ENCODE peak calls at places on chromosomes 4 and X, in four cellular contexts. One of them, this sample, is unnamed.

GRCh38 chrX:42944381-42944998 is 166.5 kb upstream of the PPP1R2C start:
- DNase-seq in SK-N-SH: no peak
- DNase-seq in HCT116: no peak
- DNase-seq in K562: no peak
- DNase-seq in this sample: no peak

GRCh38 chr4:119564106-119564505 is 64.5 kb downstream of the PDE5A start:
- DNase-seq in SK-N-SH: no peak
- DNase-seq in K562: no peak
- DNase-seq in HCT116: no peak
- DNase-seq in this sample: no peak

GRCh38 chrX:42129022-42129421 is 205.7 kb upstream of the CASK start:
- DNase-seq in SK-N-SH: no peak
- DNase-seq in HCT116: no peak
- DNase-seq in K562: no peak
- DNase-seq in this sample: no peak

GRCh38 chr4:19358015-19358414 is 893.7 kb upstream of the SLIT2 start:
- DNase-seq in SK-N-SH: no peak
- DNase-seq in K562: no peak
- DNase-seq in HCT116: no peak
- DNase-seq in this sample: no peak

GRCh38 chr4:70802923-70803605 is 36.6 kb downstream of the GRSF1 start:
- DNase-seq in SK-N-SH: no peak
- DNase-seq in K562: no peak
- DNase-seq in HCT116: no peak
- DNase-seq in this sample: no peak

GRCh38 chr4:56480691-56481090 is 13.3 kb downstream of the SRP72 start:
- DNase-seq in SK-N-SH: no peak
- DNase-seq in K562: no peak
- DNase-seq in HCT116: no peak
- DNase-seq in this sample: no peak

GRCh38 chr4:27090406-27090805 is 229.8 kb downstream of the STIM2 start:
- DNase-seq in HCT116: no peak
- DNase-seq in SK-N-SH: no peak
- DNase-seq in K562: no peak
- DNase-seq in this sample: no peak

GRCh38 chr4:153204247-153205027 is at the start of gene TRIM2:
- DNase-seq in HCT116: peak; percentile 86
- DNase-seq in SK-N-SH: no peak
- DNase-seq in K562: peak; percentile 66
- DNase-seq in this sample: no peak

GRCh38 chr4:120673696-120674095 is 248.8 kb downstream of the PRDM5 start:
- DNase-seq in SK-N-SH: no peak
- DNase-seq in HCT116: no peak
- DNase-seq in K562: no peak
- DNase-seq in this sample: no peak

GRCh38 chr4:66275381-66276060 is 605.2 kb upstream of the EPHA5 start:
- DNase-seq in SK-N-SH: no peak
- DNase-seq in HCT116: no peak
- DNase-seq in K562: no peak
- DNase-seq in this sample: no peak

GRCh38 chr4:25030283-25031076 is at the start of gene LGI2:
- DNase-seq in HCT116: no peak
- DNase-seq in SK-N-SH: peak; percentile 79
- DNase-seq in K562: peak; percentile 30
- DNase-seq in this sample: no peak

GRCh38 chr4:94540476-94540875 is 88.7 kb downstream of the PDLIM5 start:
- DNase-seq in HCT116: no peak
- DNase-seq in SK-N-SH: no peak
- DNase-seq in K562: no peak
- DNase-seq in this sample: no peak

GRCh38 chr4:40718571-40718970 is 31.2 kb upstream of the NSUN7 start:
- DNase-seq in K562: no peak
- DNase-seq in HCT116: no peak
- DNase-seq in SK-N-SH: no peak
- DNase-seq in this sample: no peak

GRCh38 chrX:81354954-81355353 is 153.1 kb downstream of the SH3BGRL start:
- DNase-seq in K562: no peak
- DNase-seq in HCT116: no peak
- DNase-seq in SK-N-SH: no peak
- DNase-seq in this sample: no peak

GRCh38 chr4:142267101-142267500 is 579.0 kb downstream of the INPP4B start:
- DNase-seq in K562: no peak
- DNase-seq in HCT116: no peak
- DNase-seq in SK-N-SH: no peak
- DNase-seq in this sample: no peak
- H3K4me1 ChIP-seq in K562: no peaks in the 10 kb centered on the region
- H3K4me1 ChIP-seq in HCT116: peaks cover 28% of the 10 kb centered on the region
- H3K4me1 ChIP-seq in SK-N-SH: no peaks in the 10 kb centered on the region
- H3K4me1 ChIP-seq in this sample: peaks cover 9% of the 10 kb centered on the region

DNA sequence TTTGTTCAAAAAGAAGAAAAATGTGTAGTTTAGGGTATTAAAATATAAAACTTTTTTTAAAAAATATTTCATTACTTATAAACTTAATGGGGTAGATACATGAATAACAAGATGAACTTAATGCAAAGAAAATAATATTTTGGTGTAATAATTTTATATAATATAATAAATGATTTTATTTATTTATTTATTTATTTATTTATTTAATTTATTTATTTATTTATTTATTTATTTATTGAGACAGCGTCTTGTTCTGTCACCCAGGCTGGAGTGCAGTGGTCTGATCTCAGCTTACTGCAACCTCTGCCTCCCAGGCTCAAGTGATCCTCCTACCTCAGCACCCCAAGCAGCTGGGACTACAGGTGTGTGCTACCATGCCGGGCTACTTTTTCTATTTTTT is 20.8 kb upstream of the TEX13C start:
- DNase-seq in K562: no peak
- DNase-seq in SK-N-SH: no peak
- DNase-seq in HCT116: no peak
- DNase-seq in this sample: no peak
- TF ChIP-seq SIN3A in K562: no peak
- TF ChIP-seq SIN3A in SK-N-SH: no peak
- TF ChIP-seq SIN3A in HCT116: no peak
- TF ChIP-seq SIN3A in this sample: no peak

DNA sequence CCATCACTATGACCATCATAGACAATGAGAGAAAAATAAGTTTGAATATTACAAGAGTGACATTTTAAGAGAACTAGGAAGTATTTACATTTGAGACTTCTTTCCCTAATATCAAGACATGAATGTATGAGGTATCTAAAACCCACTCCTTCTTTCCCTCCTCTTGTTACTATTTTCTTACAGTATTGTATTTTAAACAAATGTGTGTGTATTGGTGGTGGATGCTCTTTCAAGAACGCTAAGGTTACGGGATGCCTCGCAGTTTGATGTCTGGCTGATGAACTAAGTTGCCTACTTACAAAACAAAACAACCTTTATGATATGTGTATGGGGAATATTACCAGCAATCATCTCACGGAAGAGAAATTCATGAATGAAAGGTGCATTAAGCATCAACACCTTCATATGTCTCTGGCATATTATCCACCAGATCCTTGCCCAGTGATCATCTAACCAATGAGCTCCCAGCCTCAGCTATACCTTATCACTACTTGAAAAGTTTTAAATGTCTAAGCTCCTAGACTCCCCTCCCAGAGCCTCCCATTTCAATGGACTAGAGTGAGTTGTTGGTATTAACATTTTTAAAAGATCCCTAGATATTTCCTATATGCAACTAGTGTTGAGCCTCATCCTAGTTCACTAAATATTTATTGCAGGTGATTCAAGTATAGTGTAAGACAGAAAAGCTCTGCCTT is 10.6 kb downstream of the AREG start:
- DNase-seq in HCT116: no peak
- DNase-seq in K562: no peak
- DNase-seq in SK-N-SH: no peak
- DNase-seq in this sample: no peak
- H3K4me1 ChIP-seq in HCT116: peaks cover 74% of the 10 kb centered on the region
- H3K4me1 ChIP-seq in K562: peaks cover 5% of the 10 kb centered on the region
- H3K4me1 ChIP-seq in SK-N-SH: no peaks in the 10 kb centered on the region
- H3K4me1 ChIP-seq in this sample: no peaks in the 10 kb centered on the region

DNA sequence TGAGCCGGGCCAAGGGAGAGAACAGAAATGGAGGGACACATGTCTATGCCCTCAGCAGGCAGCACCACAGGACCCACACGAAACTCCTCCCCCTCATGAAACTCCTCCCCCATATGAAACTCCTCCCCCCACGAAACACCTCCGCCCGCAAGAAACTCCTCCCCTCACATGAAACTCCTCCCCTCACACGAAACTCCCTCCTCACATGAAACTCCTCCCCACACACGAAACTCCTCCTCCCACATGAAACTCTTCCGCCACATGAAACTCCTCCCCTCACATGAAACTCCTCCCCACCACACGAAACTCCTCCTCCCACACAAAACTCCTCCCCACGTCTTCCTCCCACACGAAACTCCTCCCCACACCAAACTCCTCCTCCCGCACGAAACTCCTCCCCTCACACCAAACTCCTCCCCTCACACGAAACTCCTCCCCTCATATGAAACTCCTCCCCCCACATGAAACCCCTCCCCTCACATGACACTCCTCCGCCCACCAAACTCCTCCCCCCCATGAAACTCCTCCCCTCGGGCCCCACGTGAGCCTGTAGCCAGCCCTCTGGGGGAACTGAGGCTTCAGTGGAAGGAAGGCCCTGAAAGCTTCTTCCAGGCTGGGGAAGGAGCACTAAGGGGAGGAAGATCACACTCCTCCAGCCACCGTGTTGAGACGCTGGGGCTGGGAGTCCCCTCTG is 15.2 kb downstream of the ADRA2C start:
- DNase-seq in K562: peak; percentile 71
- DNase-seq in HCT116: peak; percentile 62
- DNase-seq in SK-N-SH: peak; percentile 77
- DNase-seq in this sample: no peak
- TF ChIP-seq SIN3A in K562: no peak
- TF ChIP-seq SIN3A in HCT116: no peak
- TF ChIP-seq SIN3A in SK-N-SH: no peak
- TF ChIP-seq SIN3A in this sample: no peak

DNA sequence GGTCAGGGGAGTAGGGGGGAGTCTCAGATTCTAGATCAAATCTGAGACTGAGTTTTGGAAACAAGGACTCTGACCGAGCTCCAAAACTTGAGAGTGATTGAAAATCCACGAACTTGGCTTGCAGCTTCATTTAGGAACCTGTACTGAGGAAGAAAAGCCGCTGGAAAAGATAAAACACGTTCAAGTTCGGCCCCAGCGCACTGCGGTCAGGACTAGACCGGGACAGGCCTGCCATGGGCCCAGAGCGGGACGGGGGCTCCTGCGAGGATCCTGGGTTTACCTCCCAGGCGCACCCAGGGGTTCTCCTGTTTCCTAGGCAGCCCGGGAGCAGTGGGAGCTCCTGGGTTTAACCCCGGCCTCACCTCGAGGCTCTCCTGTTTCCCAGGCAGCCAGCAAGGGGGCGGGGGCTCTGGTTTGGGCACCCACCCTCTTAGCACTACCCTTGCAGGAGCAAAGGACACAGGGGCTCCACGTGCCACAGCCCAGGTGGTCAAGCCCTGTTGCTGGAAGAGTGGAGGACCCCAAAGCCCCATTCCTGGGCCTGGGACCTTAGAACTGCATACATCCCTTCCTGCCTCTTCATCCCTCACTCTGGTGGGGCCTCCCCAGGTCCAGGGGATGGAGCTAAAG is 74.5 kb downstream of the ABLIM2 start:
- DNase-seq in K562: no peak
- DNase-seq in SK-N-SH: no peak
- DNase-seq in HCT116: no peak
- DNase-seq in this sample: no peak
- H3K4me1 ChIP-seq in K562: peaks cover 8% of the 10 kb centered on the region
- H3K4me1 ChIP-seq in SK-N-SH: peaks cover 14% of the 10 kb centered on the region
- H3K4me1 ChIP-seq in HCT116: no peaks in the 10 kb centered on the region
- H3K4me1 ChIP-seq in this sample: peaks cover 2% of the 10 kb centered on the region

GRCh38 chr4:184598753-184599491 is 50.3 kb downstream of the CASP3 start:
- DNase-seq in K562: no peak
- DNase-seq in SK-N-SH: no peak
- DNase-seq in HCT116: no peak
- DNase-seq in this sample: no peak
- TF ChIP-seq SIN3A in K562: no peak
- TF ChIP-seq SIN3A in SK-N-SH: no peak
- TF ChIP-seq SIN3A in HCT116: no peak
- TF ChIP-seq SIN3A in this sample: no peak

DNA sequence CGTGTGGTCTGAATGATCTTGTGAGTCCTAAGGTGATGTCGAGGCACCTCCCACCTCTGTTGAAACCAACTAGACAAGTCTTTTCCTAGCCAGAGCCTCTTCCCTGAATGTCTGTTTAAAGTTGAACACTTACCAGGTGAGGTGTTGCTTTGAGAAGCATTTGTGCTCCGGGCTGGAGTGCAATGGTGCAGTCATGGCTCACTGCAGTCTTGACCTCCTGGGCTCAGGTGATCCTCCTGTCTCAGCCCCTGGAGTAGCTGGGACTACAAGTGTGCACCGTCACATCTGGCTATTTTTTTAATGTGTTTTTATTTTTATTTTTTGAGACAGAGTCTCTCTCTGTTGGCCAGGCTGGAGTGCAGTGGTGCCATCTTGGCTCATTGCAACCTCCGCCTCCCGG is 18.1 kb downstream of the RNF4 start:
- DNase-seq in K562: no peak
- DNase-seq in HCT116: no peak
- DNase-seq in SK-N-SH: no peak
- DNase-seq in this sample: no peak
- H3K4me1 ChIP-seq in K562: peaks cover 4% of the 10 kb centered on the region
- H3K4me1 ChIP-seq in HCT116: no peaks in the 10 kb centered on the region
- H3K4me1 ChIP-seq in SK-N-SH: peaks cover 13% of the 10 kb centered on the region
- H3K4me1 ChIP-seq in this sample: no peaks in the 10 kb centered on the region

GRCh38 chr4:34261799-34262314 is 1982.5 kb downstream of the ARAP2 start:
- DNase-seq in HCT116: no peak
- DNase-seq in SK-N-SH: no peak
- DNase-seq in K562: no peak
- DNase-seq in this sample: no peak
- TF ChIP-seq SIN3A in HCT116: no peak
- TF ChIP-seq SIN3A in SK-N-SH: no peak
- TF ChIP-seq SIN3A in K562: no peak
- TF ChIP-seq SIN3A in this sample: no peak

This sample was measured in Panc1.